ENCODE peak calls at places on chromosome 18, in four cellular contexts. X, F, L and I are unnamed samples. For H3K4me1, the result is how much of the 10 kb centered on the place peaks cover.

GRCh38 chr18:45324081-45324480 is 291.2 kb upstream of the SLC14A2 start:
- DNase-seq in F (no peak), L (no peak), X (no peak), I (no peak)

GRCh38 chr18:41585512-41585911 is 369.5 kb upstream of the PIK3C3 start:
- DNase-seq in X (no peak), F (no peak), L (no peak), I (no peak)

GRCh38 chr18:12811191-12811950 is 72.7 kb downstream of the PTPN2 start:
- DNase-seq in F (no peak), X (no peak), L (no peak), I (no peak)

GRCh38 chr18:27668126-27668525 is 483.0 kb upstream of the CHST9 start:
- DNase-seq in F (no peak), L (peak), X (no peak), I (no peak)

GRCh38 chr18:2919600-2919999 is 72.8 kb downstream of the EMILIN2 start:
- DNase-seq in X (peak), L (no peak), F (no peak), I (no peak)

GRCh38 chr18:7568426-7568825 is 1.3 kb downstream of the PTPRM start:
- DNase-seq in X (peak), L (peak), F (no peak), I (no peak)

GRCh38 chr18:42029100-42029499 is 74.1 kb downstream of the PIK3C3 start:
- DNase-seq in F (no peak), X (no peak), L (no peak), I (no peak)

GRCh38 chr18:36544036-36544725 is 246.7 kb downstream of the FHOD3 start:
- DNase-seq in F (no peak), L (peak), X (no peak), I (no peak)

GRCh38 chr18:657998-658946 is 819 bp downstream of the TYMS start:
- DNase-seq in X (peak), L (peak), F (no peak), I (peak)

GRCh38 chr18:49460958-49461601 is 635 bp upstream of the DYM start:
- DNase-seq in F (no peak), L (peak), X (no peak), I (no peak)

GRCh38 chr18:3511980-3512379 is 62.0 kb downstream of the TGIF1 start:
- DNase-seq in X (no peak), L (peak), F (no peak), I (no peak)

GRCh38 chr18:76265375-76266225 is 229.4 kb downstream of the ZNF516 start:
- DNase-seq in L (no peak), X (peak), F (no peak), I (no peak)

GRCh38 chr18:30271716-30272115 is 770.8 kb downstream of the DSC3 start:
- DNase-seq in L (no peak), F (no peak), X (no peak), I (no peak)

GRCh38 chr18:64659186-64659585 is 510.3 kb upstream of the LINC00305 start:
- DNase-seq in F (no peak), L (no peak), X (no peak), I (no peak)

GRCh38 chr18:26206488-26206887 is 19.8 kb upstream of the TAF4B start:
- DNase-seq in F (no peak), L (no peak), X (no peak), I (no peak)

GRCh38 chr18:12884521-12885323 is 685 bp upstream of the PTPN2 start:
- DNase-seq in F (no peak), X (no peak), L (no peak), I (no peak)

GRCh38 chr18:24992491-24992890 is 359.5 kb downstream of the ZNF521 start:
- DNase-seq in L (peak), F (no peak), X (no peak), I (no peak)

GRCh38 chr18:43129946-43130523 is 14.6 kb upstream of the RIT2 start:
- DNase-seq in L (peak), X (no peak), F (no peak), I (no peak)

GRCh38 chr18:27185025-27185763 is at the start of gene CHST9:
- DNase-seq in X (peak), F (no peak), L (no peak), I (peak)

GRCh38 chr18:73669299-73669698 is 478.3 kb downstream of the FBXO15 start:
- DNase-seq in F (no peak), L (peak), X (no peak), I (no peak)

GRCh38 chr18:55522011-55522410 is 66.0 kb downstream of the TCF4 start:
- DNase-seq in F (no peak), X (no peak), L (no peak), I (peak)

GRCh38 chr18:14920976-14921375 is 173.0 kb downstream of the ANKRD30B start:
- DNase-seq in X (no peak), F (no peak), L (no peak), I (no peak)

GRCh38 chr18:65725421-65726050 is 25.3 kb upstream of the CDH7 start:
- DNase-seq in X (peak), F (peak), L (no peak), I (peak)

GRCh38 chr18:69580107-69580506 is 179.4 kb downstream of the DOK6 start:
- DNase-seq in F (no peak), X (no peak), L (no peak), I (no peak)

GRCh38 chr18:34222025-34222395 is 2.7 kb downstream of the NOL4 start:
- DNase-seq in F (no peak), L (no peak), X (no peak), I (peak)

GRCh38 chr18:54222922-54223567 is 1.4 kb downstream of the MBD2 start:
- DNase-seq in L (no peak), F (no peak), X (no peak), I (no peak)

GRCh38 chr18:76491801-76492668 is 3.0 kb downstream of the ZNF516 start:
- DNase-seq in X (peak), L (peak), F (no peak), I (peak)

GRCh38 chr18:13581055-13581454 is 145.3 kb downstream of the FAM210A start:
- DNase-seq in L (no peak), F (no peak), X (no peak), I (no peak)

GRCh38 chr18:55586841-55587240 is 1.2 kb downstream of the TCF4 start:
- DNase-seq in L (peak), F (no peak), X (no peak), I (peak)

GRCh38 chr18:70284976-70285610 is 3.8 kb upstream of the SOCS6 start:
- DNase-seq in L (no peak), F (no peak), X (no peak), I (no peak)

GRCh38 chr18:49865401-49865800 is 52.1 kb upstream of the ACAA2 start:
- DNase-seq in X (no peak), F (no peak), L (no peak), I (no peak)

GRCh38 chr18:55415258-55415871 is 172.6 kb downstream of the TCF4 start:
- DNase-seq in F (peak), L (peak), X (peak), I (peak)

GRCh38 chr18:48868468-48869466 is 82.0 kb downstream of the SMAD7 start:
- DNase-seq in F (no peak), X (no peak), L (peak), I (no peak)

GRCh38 chr18:31099490-31100230 is 2.6 kb downstream of the DSC2 start:
- DNase-seq in X (no peak), L (no peak), F (no peak), I (no peak)

GRCh38 chr18:28176933-28177827 is at the start of gene CDH2:
- DNase-seq in L (peak), X (peak), F (no peak), I (peak)

GRCh38 chr18:26185267-26185666 is 41.0 kb upstream of the TAF4B start:
- DNase-seq in L (no peak), X (no peak), F (no peak), I (no peak)

GRCh38 chr18:52340466-52341378 is 725 bp downstream of the DCC start:
- DNase-seq in X (no peak), F (no peak), L (peak), I (no peak)

GRCh38 chr18:48902023-48902855 is 48.5 kb downstream of the SMAD7 start:
- DNase-seq in L (peak), F (no peak), X (peak), I (peak)

GRCh38 chr18:75293591-75293990 is 83.0 kb downstream of the TSHZ1 start:
- DNase-seq in X (no peak), L (peak), F (no peak), I (no peak)

GRCh38 chr18:50009772-50010171 is 185.2 kb downstream of the MYO5B start:
- DNase-seq in F (peak), X (peak), L (peak), I (peak)

GRCh38 chr18:58231930-58232329 is 187.9 kb downstream of the NEDD4L start:
- DNase-seq in X (no peak), F (no peak), L (no peak), I (no peak)
- TF ChIP-seq CTCF in X (no peak), F (peak), L (peak), I (peak)

DNA sequence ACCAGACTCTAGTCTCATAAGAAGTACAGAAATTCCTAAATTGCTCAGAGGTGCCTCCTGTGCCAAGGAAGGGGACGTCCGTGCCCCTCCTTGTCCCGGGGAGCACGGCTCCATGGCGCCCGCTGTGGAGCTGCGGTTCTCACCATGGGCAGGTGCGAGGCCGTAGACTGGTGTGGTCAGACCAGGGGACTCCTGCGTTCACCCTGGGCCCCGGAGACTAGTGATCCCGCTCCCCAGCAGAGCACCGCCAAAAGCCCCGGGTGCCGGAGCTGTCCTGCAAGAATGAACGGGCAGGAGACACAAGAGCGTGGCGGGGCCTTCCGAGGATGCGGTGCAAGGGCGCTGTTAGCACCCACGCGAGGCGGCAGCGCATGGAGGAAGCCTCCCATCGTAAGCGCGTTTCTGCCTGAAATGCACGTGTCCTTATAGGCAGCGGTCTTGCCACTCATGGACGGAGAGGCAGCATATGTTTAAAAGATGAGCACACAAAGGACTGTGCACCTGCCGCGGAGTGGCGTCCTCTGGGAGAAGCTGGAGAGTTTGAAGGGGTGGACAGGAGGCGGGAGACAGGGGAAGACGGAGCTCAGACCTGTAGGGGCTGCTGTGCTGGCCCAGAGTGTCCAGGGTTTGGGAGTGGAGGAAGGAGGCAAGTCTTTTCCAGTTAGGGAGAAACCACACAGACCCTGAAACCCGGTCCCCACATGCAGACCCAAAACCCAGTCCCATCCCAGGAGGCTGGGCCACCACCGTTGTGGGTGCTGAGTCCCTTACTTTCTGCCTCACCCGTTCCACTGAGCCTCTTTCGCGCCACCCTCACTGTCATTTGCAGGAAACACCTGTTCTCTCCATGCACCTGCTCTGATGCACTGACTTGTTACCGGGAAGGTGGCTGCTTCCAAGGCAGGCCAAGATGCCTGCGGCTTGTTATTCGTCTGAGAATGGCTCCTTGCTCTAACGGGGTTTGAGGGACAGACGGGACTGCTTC is 7.5 kb upstream of the KCNG2 start:
- DNase-seq in F (no peak), X (no peak), L (no peak), I (no peak)
- H3K4me3 ChIP-seq in F (no peak), X (no peak), L (no peak), I (no peak)

GRCh38 chr18:8610442-8610801 is 1.2 kb downstream of the RAB12 start:
- DNase-seq in L (peak), F (no peak), X (peak), I (no peak)

GRCh38 chr18:8609711-8610441 is 639 bp downstream of the RAB12 start:
- DNase-seq in L (no peak), X (peak), F (no peak), I (peak)

GRCh38 chr18:8608795-8609673 is at the start of gene RAB12:
- DNase-seq in X (peak), L (peak), F (no peak), I (peak)

GRCh38 chr18:8605974-8606373 is 3.3 kb upstream of the RAB12 start:
- DNase-seq in X (no peak), F (no peak), L (no peak), I (no peak)

GRCh38 chr18:8607776-8608682 is 1.2 kb upstream of the RAB12 start:
- DNase-seq in F (no peak), L (no peak), X (peak), I (no peak)
- H3K4me1 ChIP-seq in F (under half), L (under half), X (under half), I (under half)

GRCh38 chr18:46518438-46518837 is 138.6 kb downstream of the LOXHD1 start:
- DNase-seq in L (no peak), F (no peak), X (peak), I (peak)
- TF ChIP-seq CTCF in L (no peak), F (no peak), X (no peak), I (peak)

GRCh38 chr18:11179959-11180519 is 30.7 kb upstream of the PIEZO2 start:
- DNase-seq in X (no peak), L (no peak), F (no peak), I (no peak)
- H3K4me3 ChIP-seq in X (no peak), L (no peak), F (no peak), I (no peak)